ENCODE peak calls at places on chromosomes 4 and X, in nine cellular contexts. M is activated CD8-positive, alpha-beta T cell treated with anti-CD3 and anti-CD28 coated beads for 36 hours; R is colonic mucosa; F is AG04450; O is transverse colon; E is fibroblast of lung; I is progenitor cell of endocrine pancreas; J is endothelial cell of umbilical vein; B is astrocyte of the cerebellum. H is an unnamed sample.

GRCh38 chr4:90174622-90175023 is 47.4 kb downstream of the CCSER1 start:
- DNase-seq in M (no peak), R (no peak), F (no peak), O (no peak), E (no peak), I (no peak), J (no peak), B (no peak), H (peak)

GRCh38 chr4:89737888-89738287 is 99.1 kb downstream of the SNCA start:
- DNase-seq in M (no peak), R (no peak), F (no peak), O (no peak), E (peak), I (no peak), J (peak), B (peak), H (no peak)

GRCh38 chr4:33107813-33108212 is 2387.6 kb downstream of the PCDH7 start:
- DNase-seq in M (no peak), R (no peak), F (no peak), O (no peak), E (no peak), I (no peak), J (no peak), B (no peak), H (no peak)

GRCh38 chr4:55742655-55743191 is 76.9 kb upstream of the EXOC1L start:
- DNase-seq in M (no peak), R (no peak), F (peak), O (no peak), E (peak), I (no peak), J (peak), B (no peak), H (no peak)

GRCh38 chr4:7904942-7905341 is 34.7 kb downstream of the AFAP1 start:
- DNase-seq in M (no peak), R (no peak), F (peak), O (no peak), E (peak), I (no peak), J (no peak), B (peak), H (no peak)

GRCh38 chr4:126888968-126889367 is 743.8 kb upstream of the INTU start:
- DNase-seq in M (no peak), R (no peak), F (no peak), O (no peak), E (peak), I (no peak), J (no peak), B (no peak), H (no peak)

GRCh38 chr4:180855184-180855583 is 1388.0 kb upstream of the TENM3 start:
- DNase-seq in M (no peak), R (no peak), F (no peak), O (no peak), E (no peak), I (no peak), J (no peak), B (no peak), H (no peak)

GRCh38 chr4:78156520-78156919 is 99.4 kb downstream of the FRAS1 start:
- DNase-seq in M (no peak), R (no peak), F (no peak), O (no peak), E (no peak), I (no peak), J (no peak), B (no peak), H (no peak)

GRCh38 chr4:89410687-89411086 is 103.1 kb upstream of the GPRIN3 start:
- DNase-seq in M (no peak), R (no peak), F (no peak), O (no peak), E (peak), I (no peak), J (no peak), B (no peak), H (no peak)

GRCh38 chr4:167150587-167150986 is 83.7 kb downstream of the SPOCK3 start:
- DNase-seq in M (no peak), R (no peak), F (no peak), O (no peak), E (no peak), I (no peak), J (no peak), B (no peak), H (no peak)

GRCh38 chr4:25908491-25908901 is 5.5 kb upstream of the SMIM20 start:
- DNase-seq in M (no peak), R (no peak), F (peak), O (no peak), E (peak), I (no peak), J (peak), B (peak), H (peak)

GRCh38 chr4:139622856-139623255 is 42.8 kb upstream of the MGST2 start:
- DNase-seq in M (no peak), R (no peak), F (no peak), O (no peak), E (no peak), I (no peak), J (no peak), B (no peak), H (no peak)

GRCh38 chr4:56297801-56298200 is 89.5 kb downstream of the AASDH start:
- DNase-seq in M (no peak), R (no peak), F (no peak), O (no peak), E (no peak), I (no peak), J (no peak), B (no peak), H (no peak)

GRCh38 chrX:104105863-104106262 is 6.5 kb upstream of the ZCCHC18 start:
- DNase-seq in M (no peak), R (no peak), F (no peak), O (no peak), E (no peak), I (no peak), J (no peak), B (no peak), H (no peak)

GRCh38 chrX:85627363-85627762 is 247.9 kb upstream of the POF1B start:
- DNase-seq in M (no peak), R (no peak), F (no peak), O (no peak), E (no peak), I (no peak), J (no peak), B (no peak), H (no peak)

GRCh38 chrX:53481093-53481492 is 46.9 kb upstream of the HSD17B10 start:
- DNase-seq in M (peak), R (peak), F (no peak), O (peak), E (no peak), I (no peak), J (no peak), B (no peak), H (peak)

GRCh38 chr4:44845309-44845708 is 119.0 kb upstream of the GNPDA2 start:
- DNase-seq in M (no peak), R (no peak), F (no peak), O (no peak), E (no peak), I (no peak), J (no peak), B (no peak), H (no peak)

GRCh38 chr4:181582595-181582994 is 660.6 kb upstream of the TENM3 start:
- DNase-seq in M (peak), R (no peak), F (no peak), O (no peak), E (no peak), I (no peak), J (no peak), B (no peak), H (no peak)

GRCh38 chr4:88630756-88631155 is 38.5 kb downstream of the HERC3 start:
- DNase-seq in M (no peak), R (no peak), F (peak), O (no peak), E (peak), I (no peak), J (peak), B (no peak), H (no peak)

GRCh38 chr4:83022724-83023427 is 12.1 kb upstream of the COPS4 start:
- DNase-seq in M (no peak), R (no peak), F (no peak), O (no peak), E (peak), I (no peak), J (peak), B (no peak), H (no peak)

GRCh38 chrX:148942754-148943153 is 442.3 kb downstream of the AFF2 start:
- DNase-seq in M (no peak), R (no peak), F (no peak), O (no peak), E (no peak), I (no peak), J (no peak), B (no peak), H (no peak)

DNA sequence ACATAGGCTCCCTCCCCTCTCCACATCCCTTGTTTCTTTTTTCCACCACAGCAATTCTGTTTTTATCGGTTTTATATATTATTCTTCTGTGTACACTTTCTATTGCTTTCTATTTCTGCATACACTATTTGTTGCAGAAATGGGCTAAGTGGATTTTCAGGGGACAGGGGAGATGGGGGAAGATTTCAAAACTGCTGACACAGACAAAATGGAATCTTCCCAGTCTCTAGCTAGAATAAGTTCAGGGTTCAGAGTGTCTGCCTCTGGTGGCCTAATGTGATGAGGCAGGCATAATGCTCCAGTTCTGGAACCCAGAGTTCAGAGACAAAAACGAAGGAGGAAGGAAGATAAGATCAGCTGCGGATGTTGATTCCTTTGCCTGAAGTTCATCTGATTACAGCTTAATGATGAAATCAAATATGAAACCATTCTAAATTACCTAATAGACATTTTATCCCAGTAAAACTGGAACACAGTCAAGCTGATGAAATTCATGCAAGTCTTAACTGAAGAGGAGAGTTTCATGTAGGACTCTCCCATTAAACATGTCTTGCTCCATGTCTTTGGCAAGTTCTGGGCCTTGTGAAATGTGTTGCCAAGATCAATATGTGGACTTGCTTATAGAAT is 447.1 kb downstream of the AFF2 start:
- DNase-seq in M (no peak), R (no peak), F (no peak), O (no peak), E (no peak), I (no peak), J (no peak), B (no peak), H (no peak)
- TF ChIP-seq CTCF in M (no peak), R (no peak), F (no peak), O (no peak), E (peak), I (no peak), J (no peak), B (no peak), H (no peak)

DNA sequence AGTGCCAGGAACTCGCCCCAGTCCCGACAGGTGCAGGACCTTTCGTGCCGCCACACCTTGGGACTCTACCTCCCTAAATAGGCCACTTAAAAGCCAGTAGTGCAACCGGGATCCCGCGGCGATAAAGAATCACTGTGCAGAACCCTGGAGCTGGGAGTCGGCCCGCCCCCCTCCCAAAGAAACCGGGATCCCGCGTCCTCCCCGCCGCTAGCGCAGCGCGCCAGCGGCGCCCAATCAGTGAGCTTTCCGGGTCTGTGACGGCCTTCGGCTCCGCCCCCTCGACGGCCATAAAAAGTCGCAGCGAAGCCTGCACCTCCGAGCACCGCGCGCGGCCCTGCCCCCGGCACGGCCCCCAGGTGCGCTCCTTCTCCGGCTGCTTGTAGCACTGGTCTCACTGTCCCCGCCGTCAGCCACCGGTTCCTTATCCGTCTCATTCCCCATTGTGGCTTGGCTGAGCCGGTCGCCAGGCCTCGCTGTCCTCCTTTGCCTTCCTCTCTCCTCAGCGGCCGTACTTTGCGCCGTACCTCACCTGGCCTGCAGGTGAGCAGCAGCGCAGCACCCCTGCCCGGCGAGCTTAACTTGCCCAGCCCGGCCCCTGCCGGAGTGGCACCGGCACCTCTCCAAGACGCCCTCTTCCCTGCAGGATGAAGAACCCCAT is at the start of gene LRAT:
- DNase-seq in M (peak), R (peak), F (no peak), O (peak), E (no peak), I (peak), J (no peak), B (no peak), H (peak)
- TF ChIP-seq CTCF in M (no peak), R (peak), F (no peak), O (peak), E (no peak), I (peak), J (no peak), B (no peak), H (no peak)

GRCh38 chr4:1512738-1513660 is 106.8 kb upstream of the NKX1-1 start:
- DNase-seq in M (peak), R (peak), F (no peak), O (peak), E (peak), I (peak), J (peak), B (no peak), H (peak)
- TF ChIP-seq CTCF in M (peak), R (peak), F (no peak), O (peak), E (no peak), I (peak), J (peak), B (peak), H (peak)

GRCh38 chr4:125741825-125742452 is 427.2 kb downstream of the FAT4 start:
- DNase-seq in M (no peak), R (no peak), F (no peak), O (no peak), E (peak), I (no peak), J (peak), B (peak), H (no peak)
- TF ChIP-seq CTCF in M (peak), R (peak), F (peak), O (peak), E (peak), I (peak), J (peak), B (peak), H (peak)

GRCh38 chr4:71221510-71222466 is 117.0 kb upstream of the SLC4A4 start:
- DNase-seq in M (no peak), R (no peak), F (no peak), O (no peak), E (no peak), I (no peak), J (no peak), B (no peak), H (no peak)
- TF ChIP-seq CTCF in M (no peak), R (no peak), F (no peak), O (no peak), E (no peak), I (no peak), J (no peak), B (no peak), H (no peak)

GRCh38 chr4:3452376-3452775 is 10.6 kb downstream of the HGFAC start:
- DNase-seq in M (no peak), R (no peak), F (no peak), O (no peak), E (no peak), I (no peak), J (no peak), B (no peak), H (peak)
- TF ChIP-seq CTCF in M (no peak), R (peak), F (peak), O (no peak), E (peak), I (peak), J (peak), B (peak), H (peak)

DNA sequence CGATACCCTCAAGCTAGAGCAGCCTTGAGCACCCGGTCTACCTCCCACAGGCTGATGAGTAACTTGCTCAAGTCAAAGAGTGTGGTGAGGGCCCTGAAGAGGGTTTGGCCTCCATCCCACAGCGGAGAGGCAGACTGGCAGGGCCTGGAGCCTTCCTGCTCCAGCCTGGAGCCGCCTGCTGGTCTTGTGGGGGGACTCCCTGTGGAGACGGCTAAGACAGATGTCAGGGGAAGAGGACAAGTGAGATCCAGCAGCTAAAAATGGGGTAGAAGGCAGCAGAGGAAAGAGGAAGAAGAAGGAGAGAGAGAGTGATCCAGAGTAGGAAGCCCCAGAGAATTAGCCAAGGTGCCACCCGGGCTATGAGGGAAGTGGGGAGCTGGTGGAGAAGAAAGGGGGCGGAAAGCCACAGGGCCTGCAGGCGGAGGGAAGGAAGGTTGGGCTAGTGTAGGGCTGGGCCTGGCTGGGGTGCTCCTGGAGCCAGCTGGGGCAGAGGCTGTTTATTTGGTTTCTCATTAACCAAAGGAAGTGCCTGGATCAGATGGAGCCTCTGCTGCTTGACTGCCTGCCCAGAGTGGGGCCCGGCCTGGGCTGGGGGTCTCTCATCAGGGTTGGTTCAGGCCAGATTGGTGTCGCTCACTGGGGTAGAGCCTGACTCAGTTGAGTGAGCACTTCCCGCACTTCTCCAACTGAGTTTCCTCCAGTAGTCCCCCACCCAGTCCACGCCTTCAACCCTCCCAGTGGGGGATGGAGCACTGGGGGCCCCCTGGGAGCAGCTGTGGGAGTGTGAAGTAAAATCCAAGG is 14.2 kb downstream of the EFNB1 start:
- DNase-seq in M (no peak), R (peak), F (no peak), O (peak), E (peak), I (no peak), J (no peak), B (peak), H (no peak)
- TF ChIP-seq CTCF in M (no peak), R (no peak), F (no peak), O (no peak), E (no peak), I (no peak), J (no peak), B (no peak), H (no peak)

GRCh38 chrX:105553118-105553517 is 269.2 kb upstream of the NRK start:
- DNase-seq in M (no peak), R (no peak), F (no peak), O (no peak), E (no peak), I (no peak), J (no peak), B (no peak), H (no peak)

GRCh38 chrX:105552395-105552794 is 269.9 kb upstream of the NRK start:
- DNase-seq in M (no peak), R (no peak), F (no peak), O (no peak), E (peak), I (no peak), J (peak), B (no peak), H (no peak)
- TF ChIP-seq CTCF in M (no peak), R (no peak), F (no peak), O (no peak), E (no peak), I (no peak), J (no peak), B (no peak), H (no peak)

H was measured in Calu3.